ENCODE peak calls at places on chromosomes 16 and 17, in six cellular contexts. D is A549, H is K562, E is HepG2, G is upper lobe of left lung, O is GM12878. Z is an unnamed sample.

GRCh38 chr16:88318091-88318494 is 64.7 kb upstream of the ZNF469 start:
- ATAC-seq in O (no peak), H (no peak), G (no peak), D (no peak), E (no peak), Z (no peak)

GRCh38 chr17:12580640-12581039 is 85.0 kb upstream of the MYOCD start:
- ATAC-seq in E (no peak), G (no peak), D (no peak), H (no peak), O (no peak), Z (no peak)

GRCh38 chr17:35875439-35876139 is 4.6 kb downstream of the CCL5 start:
- ATAC-seq in G (no peak), O (peak; percentile 10), D (no peak), E (peak; percentile 43), H (no peak), Z (no peak)

GRCh38 chr17:82985973-82986372 is 93.4 kb upstream of the METRNL start:
- ATAC-seq in H (no peak), D (no peak), E (peak; percentile 41), G (peak; percentile 26), O (peak; percentile 59), Z (no peak)

GRCh38 chr16:48687421-48688038 is 77.5 kb upstream of the N4BP1 start:
- ATAC-seq in E (peak; percentile 100), H (peak; percentile 100), O (peak; percentile 97), G (peak; percentile 75), D (peak; percentile 92), Z (peak; percentile 60)

GRCh38 chr16:9183682-9184353 is 92.4 kb downstream of the HAPSTR1 start:
- ATAC-seq in O (no peak), H (peak; percentile 95), D (no peak), G (no peak), E (peak; percentile 58), Z (no peak)

GRCh38 chr16:30349695-30350094 is 5.4 kb downstream of the CD2BP2 start:
- ATAC-seq in G (no peak), E (no peak), H (no peak), D (no peak), O (peak; percentile 63), Z (no peak)

GRCh38 chr16:75306102-75306762 is 54.8 kb upstream of the BCAR1 start:
- ATAC-seq in D (peak; percentile 63), O (no peak), E (peak; percentile 83), G (peak; percentile 46), H (peak; percentile 13), Z (no peak)

GRCh38 chr16:83931556-83931955 is 21.5 kb upstream of the OSGIN1 start:
- ATAC-seq in G (no peak), H (no peak), E (no peak), O (no peak), D (no peak), Z (no peak)

GRCh38 chr17:80455328-80455710 is 21.1 kb downstream of the NPTX1 start:
- ATAC-seq in O (peak; percentile 74), E (peak; percentile 71), D (peak; percentile 60), G (peak; percentile 71), H (peak; percentile 73), Z (peak; percentile 51)

GRCh38 chr16:17520567-17520966 is 49.8 kb upstream of the XYLT1 start:
- ATAC-seq in H (no peak), G (no peak), E (no peak), D (no peak), O (no peak), Z (no peak)

GRCh38 chr16:22346463-22346862 is 28.0 kb downstream of the CDR2 start:
- ATAC-seq in H (no peak), D (no peak), O (no peak), E (peak; percentile 17), G (no peak), Z (no peak)

GRCh38 chr17:8855477-8856204 is 11.8 kb downstream of the PIK3R6 start:
- ATAC-seq in O (peak; percentile 57), E (no peak), G (no peak), D (no peak), H (no peak), Z (no peak)

GRCh38 chr16:15477802-15478201 is 43.4 kb downstream of the BMERB1 start:
- ATAC-seq in H (no peak), E (no peak), G (no peak), O (no peak), D (no peak), Z (no peak)

GRCh38 chr17:27649929-27650328 is 18.9 kb downstream of the LGALS9 start:
- ATAC-seq in G (no peak), D (no peak), H (no peak), E (no peak), O (no peak), Z (no peak)

GRCh38 chr17:17420561-17421269 is 56.1 kb upstream of the MED9 start:
- ATAC-seq in E (no peak), D (no peak), H (peak; percentile 27), G (no peak), O (no peak), Z (peak; percentile 72)

GRCh38 chr17:18187816-18188761 is 4.5 kb downstream of the ALKBH5 start:
- ATAC-seq in E (no peak), G (no peak), O (peak; percentile 25), H (no peak), D (no peak), Z (no peak)

GRCh38 chr17:18322522-18322921 is 7.4 kb downstream of the SMCR8 start:
- ATAC-seq in O (no peak), G (no peak), D (no peak), E (no peak), H (no peak), Z (no peak)

GRCh38 chr17:71845354-71845753 is 275.5 kb upstream of the SOX9 start:
- ATAC-seq in H (no peak), O (no peak), D (no peak), E (no peak), G (no peak), Z (no peak)

GRCh38 chr17:36728030-36728991 is 126.9 kb downstream of the MRM1 start:
- ATAC-seq in H (peak; percentile 76), O (no peak), E (no peak), G (no peak), D (no peak), Z (no peak)

GRCh38 chr16:426115-426905 is 861 bp downstream of the RAB11FIP3 start:
- ATAC-seq in E (peak; percentile 14), O (peak; percentile 8), H (peak; percentile 10), G (no peak), D (peak; percentile 42), Z (peak; percentile 5)

GRCh38 chr16:424623-425081 is 797 bp upstream of the RAB11FIP3 start:
- ATAC-seq in E (peak; percentile 54), D (peak; percentile 40), G (peak; percentile 45), O (no peak), H (peak; percentile 62), Z (peak; percentile 29)

GRCh38 chr16:424033-424622 is 1.3 kb upstream of the RAB11FIP3 start:
- ATAC-seq in G (peak; percentile 80), D (peak; percentile 45), E (peak; percentile 58), H (no peak), O (no peak), Z (peak; percentile 88)

GRCh38 chr16:425740-426114 is 278 bp downstream of the RAB11FIP3 start:
- ATAC-seq in H (peak; percentile 26), O (peak; percentile 62), E (peak; percentile 38), G (no peak), D (peak; percentile 65), Z (peak; percentile 49)

DNA sequence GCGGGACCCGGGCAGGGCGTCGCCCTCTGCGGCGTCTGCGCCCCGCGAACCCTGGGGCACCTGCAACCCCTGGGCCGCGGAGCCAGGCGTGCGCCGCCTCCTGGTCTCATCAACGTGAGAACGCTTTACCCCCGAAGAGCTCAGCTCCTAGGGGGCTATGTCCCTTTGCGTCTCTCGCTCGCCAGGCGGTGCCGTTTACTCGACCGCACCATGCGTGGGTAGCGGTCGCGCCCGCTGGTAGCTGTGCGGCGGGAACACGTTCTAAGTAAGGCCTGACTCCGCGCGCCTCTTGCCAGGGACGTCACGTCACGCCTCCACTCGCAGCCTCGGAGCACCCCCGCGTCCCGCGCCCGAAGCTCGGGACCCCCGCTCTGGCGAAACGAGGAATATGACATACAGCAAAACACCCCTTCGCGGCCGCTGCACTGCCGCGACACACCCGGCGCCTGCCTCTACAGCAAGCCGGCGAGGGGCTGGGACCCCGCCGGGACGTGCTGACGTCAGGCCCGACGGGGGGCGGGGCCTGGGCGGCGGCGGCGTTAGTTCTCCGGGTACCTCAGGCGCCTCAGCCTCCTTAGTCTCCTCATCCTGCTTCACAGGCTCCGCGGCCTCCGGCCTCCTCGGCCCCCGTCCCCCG is at the start of gene RAB11FIP3:
- ATAC-seq in G (peak; percentile 88), E (peak; percentile 83), O (peak; percentile 95), D (peak; percentile 86), H (peak; percentile 93), Z (peak; percentile 84)
- TF ChIP-seq EP300 in G (no peak), E (no peak), O (no peak), D (no peak), H (no peak), Z (peak; percentile 47)

GRCh38 chr16:81597079-81597658 is 152.6 kb downstream of the CMIP start:
- ATAC-seq in O (no peak), E (peak; percentile 66), H (no peak), G (no peak), D (no peak), Z (no peak)

GRCh38 chr16:81598083-81598482 is 153.5 kb downstream of the CMIP start:
- ATAC-seq in E (peak; percentile 39), H (peak; percentile 73), O (peak; percentile 16), G (no peak), D (no peak), Z (no peak)

GRCh38 chr16:81601008-81601428 is 156.4 kb downstream of the CMIP start:
- ATAC-seq in G (no peak), O (no peak), D (peak; percentile 61), E (no peak), H (no peak), Z (no peak)

GRCh38 chr16:81600275-81600674 is 155.7 kb downstream of the CMIP start:
- ATAC-seq in G (no peak), E (peak; percentile 35), O (no peak), D (peak; percentile 41), H (no peak), Z (no peak)

GRCh38 chr16:81599034-81599744 is 154.6 kb downstream of the CMIP start:
- ATAC-seq in H (no peak), D (no peak), O (no peak), G (peak; percentile 31), E (no peak), Z (no peak)
- TF ChIP-seq EP300 in H (no peak), D (no peak), O (no peak), G (no peak), E (no peak), Z (no peak)

DNA sequence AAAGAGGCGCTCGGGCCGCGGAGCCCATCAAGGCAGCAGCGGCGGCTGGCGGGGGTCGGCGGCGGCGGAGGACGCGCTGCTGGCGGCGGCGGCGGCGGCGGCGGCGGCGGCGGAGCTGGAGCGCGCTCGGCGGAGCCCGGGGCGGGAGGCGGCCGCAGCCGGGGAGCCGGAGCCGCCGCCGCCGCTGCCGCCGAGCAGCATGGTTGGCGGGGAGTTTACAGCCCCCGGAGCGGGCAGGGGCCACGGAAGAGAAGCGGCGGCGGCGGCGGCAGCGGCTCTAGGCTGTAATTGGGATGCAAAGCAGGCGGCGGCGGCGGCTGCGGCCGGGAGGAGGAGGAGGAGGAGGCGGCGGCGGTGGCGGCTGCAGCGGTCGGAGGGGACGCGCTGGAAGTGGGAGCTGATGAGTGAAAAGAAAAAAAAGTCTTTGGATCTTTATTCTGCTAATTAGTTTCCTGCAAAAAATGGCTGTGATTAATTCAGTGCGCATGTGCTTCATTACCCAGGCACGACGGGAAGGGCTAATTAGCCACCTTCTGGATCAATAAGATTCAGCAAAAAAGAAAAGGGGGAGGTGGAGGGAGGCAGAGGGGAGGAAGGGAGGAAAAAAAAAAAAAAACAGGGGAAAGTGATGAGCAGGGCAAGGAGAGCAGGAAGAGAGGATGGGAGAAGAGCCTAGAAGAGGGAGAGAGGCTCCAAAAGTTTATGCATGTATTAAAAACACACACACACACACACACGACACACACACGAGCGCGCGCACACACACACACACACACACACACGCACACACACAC is 10.9 kb upstream of the ZFHX3 start:
- ATAC-seq in O (peak; percentile 42), E (no peak), G (no peak), D (peak; percentile 9), H (no peak), Z (peak; percentile 25)
- TF ChIP-seq EP300 in O (no peak), E (peak; percentile 6), G (no peak), D (no peak), H (no peak), Z (no peak)

GRCh38 chr17:48047741-48048320 is 328 bp upstream of the NFE2L1 start:
- ATAC-seq in E (peak; percentile 91), D (peak; percentile 90), G (peak; percentile 98), O (peak; percentile 93), H (peak; percentile 93), Z (peak; percentile 94)
- TF ChIP-seq EP300 in E (peak; percentile 2), D (no peak), G (no peak), O (peak; percentile 37), H (no peak), Z (no peak)